ENCODE peak calls at places on chromosomes 16 and 17, in four cellular contexts. F is bronchial epithelial cell, K is astrocyte of the cerebellum, Y is cardiac fibroblast. T is an unnamed sample.

GRCh38 chr16:75107505-75107904 is 9.1 kb downstream of the LDHD start:
- DNase-seq in Y (no peak), F (no peak), K (no peak), T (no peak)

GRCh38 chr17:73498854-73499597 is 145.2 kb downstream of the SDK2 start:
- DNase-seq in F (no peak), Y (no peak), K (no peak), T (no peak)

GRCh38 chr16:11447836-11448235 is 102.6 kb downstream of the RMI2 start:
- DNase-seq in F (no peak), K (no peak), Y (no peak), T (no peak)

GRCh38 chr16:87764600-87765472 is 950 bp downstream of the KLHDC4 start:
- DNase-seq in Y (no peak), F (no peak), K (no peak), T (no peak)

GRCh38 chr17:9768381-9768934 is 22.9 kb downstream of the DHRS7C start:
- DNase-seq in F (peak), K (peak), Y (peak), T (no peak)

GRCh38 chr16:49580751-49581303 is 207.2 kb downstream of the C16orf78 start:
- DNase-seq in Y (no peak), K (peak), F (no peak), T (no peak)

GRCh38 chr17:35684046-35684802 is 47.2 kb upstream of the RASL10B start:
- DNase-seq in F (peak), Y (peak), K (peak), T (peak)

GRCh38 chr17:79242873-79243602 is 168.4 kb downstream of the ENGASE start:
- DNase-seq in Y (no peak), F (no peak), K (no peak), T (no peak)

GRCh38 chr17:74145756-74146155 is 57.7 kb upstream of the RPL38 start:
- DNase-seq in K (no peak), F (no peak), Y (no peak), T (no peak)

GRCh38 chr17:40561871-40562611 is 3.2 kb downstream of the CCR7 start:
- DNase-seq in K (no peak), Y (peak), F (no peak), T (no peak)

GRCh38 chr17:36657390-36657762 is 56.0 kb downstream of the MRM1 start:
- DNase-seq in F (no peak), Y (no peak), K (no peak), T (no peak)

GRCh38 chr17:78159575-78160158 is 8.7 kb upstream of the SYNGR2 start:
- DNase-seq in F (peak), K (no peak), Y (peak), T (no peak)

GRCh38 chr16:84332975-84333684 is 35.2 kb upstream of the ATP2C2 start:
- DNase-seq in F (no peak), K (no peak), Y (no peak), T (no peak)

GRCh38 chr17:49749730-49750129 is 14.2 kb downstream of the FAM117A start:
- DNase-seq in F (no peak), Y (no peak), K (no peak), T (no peak)

GRCh38 chr17:76598004-76598439 is 12.4 kb upstream of the ST6GALNAC2 start:
- DNase-seq in F (peak), Y (no peak), K (no peak), T (no peak)

GRCh38 chr17:13813347-13814240 is 211.9 kb upstream of the HS3ST3A1 start:
- DNase-seq in Y (no peak), F (no peak), K (no peak), T (no peak)

GRCh38 chr16:54511181-54511731 is 224.7 kb upstream of the IRX3 start:
- DNase-seq in Y (peak), K (peak), F (no peak), T (peak)

GRCh38 chr16:22664561-22664997 is 149.4 kb upstream of the HS3ST2 start:
- DNase-seq in Y (no peak), F (no peak), K (no peak), T (no peak)

GRCh38 chr17:5049314-5049819 is 14.1 kb upstream of the SLC52A1 start:
- DNase-seq in F (no peak), K (no peak), Y (no peak), T (no peak)

GRCh38 chr17:17741346-17742023 is 60.2 kb downstream of the RAI1 start:
- DNase-seq in F (no peak), Y (no peak), K (no peak), T (no peak)

GRCh38 chr17:61646482-61646881 is 55.5 kb upstream of the NACA2 start:
- DNase-seq in K (no peak), F (no peak), Y (no peak), T (no peak)

GRCh38 chr16:32116080-32116479 is 137.0 kb upstream of the TP53TG3D start:
- DNase-seq in F (no peak), Y (no peak), K (no peak), T (no peak)
- H3K4me3 ChIP-seq in F (peak), Y (peak), K (peak), T (peak)

GRCh38 chr16:81292936-81293335 is 21.8 kb upstream of the GAN start:
- DNase-seq in K (no peak), F (peak), Y (no peak), T (no peak)

GRCh38 chr16:81296631-81297030 is 18.1 kb upstream of the GAN start:
- DNase-seq in F (no peak), K (no peak), Y (no peak), T (no peak)

GRCh38 chr16:81291117-81291516 is 23.6 kb upstream of the GAN start:
- DNase-seq in K (no peak), Y (no peak), F (no peak), T (no peak)

GRCh38 chr16:81293909-81294802 is 20.6 kb upstream of the GAN start:
- DNase-seq in K (no peak), F (peak), Y (peak), T (no peak)
- TF ChIP-seq CTCF in K (no peak), F (no peak), Y (no peak), T (no peak)

DNA sequence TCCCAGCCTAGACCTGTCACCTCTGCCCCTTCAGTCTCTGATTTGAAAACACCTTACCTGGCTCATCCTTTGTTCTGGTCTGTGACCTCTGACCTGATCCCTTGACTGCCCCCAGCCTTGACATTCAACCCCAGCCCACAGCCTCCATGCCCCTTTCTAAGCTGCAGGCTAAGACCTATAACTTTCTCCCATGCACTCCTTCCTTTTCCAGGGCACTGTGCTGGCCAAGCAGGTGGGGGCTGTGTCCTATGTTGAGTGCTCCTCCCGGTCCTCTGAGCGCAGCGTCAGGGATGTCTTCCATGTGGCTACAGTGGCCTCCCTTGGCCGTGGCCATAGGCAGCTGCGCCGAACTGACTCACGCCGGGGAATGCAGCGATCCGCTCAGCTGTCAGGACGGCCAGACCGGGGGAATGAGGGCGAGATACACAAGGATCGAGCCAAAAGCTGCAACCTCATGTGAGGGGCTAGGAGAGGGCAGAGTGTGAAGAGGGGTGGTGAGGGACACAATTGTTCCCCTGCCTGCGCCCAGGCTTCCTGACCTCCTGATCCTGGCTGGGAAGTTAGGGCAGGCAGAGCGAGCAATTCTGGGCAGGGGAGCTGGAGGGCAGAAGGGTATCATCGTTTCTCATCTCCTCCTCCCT is 3.3 kb downstream of the RND2 start:
- DNase-seq in Y (no peak), K (no peak), F (no peak), T (no peak)
- H3K4me3 ChIP-seq in Y (no peak), K (no peak), F (no peak), T (no peak)

GRCh38 chr17:47066841-47067682 is 88.0 kb upstream of the RPRML start:
- DNase-seq in F (peak), K (peak), Y (peak), T (peak)

GRCh38 chr17:47064684-47065083 is 85.6 kb upstream of the RPRML start:
- DNase-seq in Y (no peak), K (no peak), F (no peak), T (no peak)

GRCh38 chr17:47063475-47063874 is 84.4 kb upstream of the RPRML start:
- DNase-seq in F (no peak), Y (no peak), K (no peak), T (no peak)

DNA sequence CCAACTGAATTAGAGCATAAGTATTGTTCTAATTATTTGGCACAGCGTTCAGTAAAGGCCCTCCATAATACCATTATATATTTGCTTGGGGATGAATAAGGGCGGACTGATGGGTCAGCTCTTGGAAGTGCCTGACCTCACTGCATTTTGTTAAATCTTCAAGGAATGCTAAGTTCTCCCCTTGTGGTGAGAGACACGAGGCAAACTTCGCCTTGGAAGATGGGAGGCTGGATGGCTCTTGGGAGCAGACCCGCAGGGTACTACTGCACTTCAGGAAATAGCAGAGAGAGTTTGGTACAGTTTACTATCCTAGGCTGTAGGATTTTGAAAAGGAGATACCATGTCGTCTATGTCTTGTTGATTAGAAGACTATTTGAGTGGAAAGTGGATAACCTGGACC is 87.0 kb upstream of the RPRML start:
- DNase-seq in F (no peak), Y (peak), K (no peak), T (no peak)
- TF ChIP-seq CTCF in F (no peak), Y (no peak), K (no peak), T (no peak)

GRCh38 chr16:69165584-69165983 is 21.4 kb upstream of the SNTB2 start:
- DNase-seq in F (no peak), Y (no peak), K (no peak), T (no peak)

GRCh38 chr16:69169607-69170352 is 17.2 kb upstream of the SNTB2 start:
- DNase-seq in K (no peak), F (no peak), Y (no peak), T (no peak)

GRCh38 chr16:69166221-69166833 is 20.6 kb upstream of the SNTB2 start:
- DNase-seq in F (peak), Y (peak), K (no peak), T (no peak)

GRCh38 chr16:69169051-69169450 is 17.9 kb upstream of the SNTB2 start:
- DNase-seq in F (no peak), K (no peak), Y (no peak), T (no peak)

GRCh38 chr16:69166946-69167930 is 19.7 kb upstream of the SNTB2 start:
- DNase-seq in K (no peak), F (peak), Y (peak), T (no peak)
- H3K4me3 ChIP-seq in K (no peak), F (no peak), Y (no peak), T (no peak)